ENCODE peak calls at places on chromosome 19, in four cellular contexts. O is A549, F is HepG2, B is K562. W is an unnamed sample.

GRCh38 chr19:44176590-44176989 is 11.7 kb downstream of the ZNF226 start:
- DNase-seq in O (peak), F (no peak), B (no peak), W (no peak)

GRCh38 chr19:19064811-19065745 is 1.3 kb downstream of the SLC25A42 start:
- DNase-seq in O (no peak), F (no peak), B (peak), W (peak)

GRCh38 chr19:49506575-49507105 is 5.8 kb upstream of the FCGRT start:
- DNase-seq in B (peak), O (peak), F (peak), W (peak)

GRCh38 chr19:16368385-16369305 is 44.0 kb downstream of the KLF2 start:
- DNase-seq in B (no peak), F (peak), O (no peak), W (no peak)

GRCh38 chr19:17347361-17347760 is 10.0 kb downstream of the GTPBP3 start:
- DNase-seq in O (no peak), F (no peak), B (no peak), W (no peak)

GRCh38 chr19:33214621-33215020 is 11.0 kb downstream of the SLC7A10 start:
- DNase-seq in F (peak), O (peak), B (no peak), W (peak)

GRCh38 chr19:31334849-31335624 is 14.2 kb downstream of the TSHZ3 start:
- DNase-seq in F (no peak), O (no peak), B (no peak), W (no peak)

GRCh38 chr19:39474139-39474620 is 6.5 kb upstream of the TIMM50 start:
- DNase-seq in B (peak), O (peak), F (peak), W (peak)

GRCh38 chr19:41886761-41887710 is 4.1 kb downstream of the ARHGEF1 start:
- DNase-seq in B (no peak), O (no peak), F (no peak), W (no peak)

GRCh38 chr19:6767081-6767356 is 216 bp downstream of the SH2D3A start:
- DNase-seq in O (no peak), F (peak), B (peak), W (no peak)

GRCh38 chr19:39236527-39236926 is 8.3 kb downstream of the IFNL3 start:
- DNase-seq in B (no peak), O (no peak), F (no peak), W (no peak)

GRCh38 chr19:18562086-18562485 is 4.4 kb downstream of the KXD1 start:
- DNase-seq in O (no peak), F (no peak), B (no peak), W (no peak)

GRCh38 chr19:24140099-24140498 is 53.1 kb downstream of the ZNF254 start:
- DNase-seq in F (peak), O (peak), B (no peak), W (no peak)

GRCh38 chr19:38223119-38223523 is 901 bp downstream of the DPF1 start:
- DNase-seq in F (no peak), O (no peak), B (no peak), W (no peak)

GRCh38 chr19:56076413-56076998 is 44.6 kb downstream of the ZNF787 start:
- DNase-seq in F (peak), B (peak), O (peak), W (peak)

GRCh38 chr19:41870401-41870873 is 6.6 kb upstream of the CD79A start:
- DNase-seq in O (peak), F (no peak), B (no peak), W (no peak)

GRCh38 chr19:19381007-19381926 is 24.2 kb upstream of the GATAD2A start:
- DNase-seq in B (no peak), O (no peak), F (no peak), W (no peak)

GRCh38 chr19:49470615-49470978 is 3.4 kb upstream of the FLT3LG start:
- DNase-seq in B (no peak), O (no peak), F (no peak), W (no peak)

GRCh38 chr19:28150129-28150528 is 1062.8 kb downstream of the UQCRFS1 start:
- DNase-seq in F (no peak), O (no peak), B (no peak), W (no peak)

GRCh38 chr19:6458695-6459355 is 767 bp downstream of the SLC25A23 start:
- DNase-seq in F (no peak), B (peak), O (no peak), W (peak)

GRCh38 chr19:21593934-21594844 is 88.8 kb downstream of the ZNF429 start:
- DNase-seq in F (no peak), O (no peak), B (peak), W (no peak)

GRCh38 chr19:33953023-33953422 is 156.4 kb downstream of the KCTD15 start:
- DNase-seq in F (no peak), O (no peak), B (no peak), W (no peak)

GRCh38 chr19:14649020-14649419 is 25.6 kb downstream of the ADGRE3 start:
- DNase-seq in O (no peak), B (no peak), F (no peak), W (no peak)

GRCh38 chr19:21117041-21117907 is 24.6 kb upstream of the ZNF431 start:
- DNase-seq in B (no peak), O (no peak), F (no peak), W (no peak)

DNA sequence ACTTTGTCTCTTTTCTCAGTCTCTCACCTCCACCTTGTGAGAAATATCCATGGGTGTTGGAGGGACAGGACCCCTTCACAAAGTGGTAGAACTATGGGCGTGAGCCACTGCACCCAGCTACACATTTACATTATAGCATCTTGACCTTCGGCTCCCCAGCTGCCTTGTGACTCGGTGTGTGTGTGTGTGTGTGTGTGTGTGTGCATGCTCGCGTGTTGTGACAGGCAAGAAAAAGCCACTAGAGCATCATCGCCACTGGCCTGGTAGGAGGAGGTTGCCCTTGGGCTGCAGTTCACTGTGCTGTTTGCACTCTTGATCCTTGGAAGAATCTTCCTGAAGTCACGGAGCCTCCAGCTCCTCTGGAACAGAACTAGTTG is 13.7 kb upstream of the ZNF888 start:
- DNase-seq in B (no peak), O (no peak), F (no peak), W (no peak)
- TF ChIP-seq ESRRA in B (no peak), O (no peak), F (no peak), W (no peak)

DNA sequence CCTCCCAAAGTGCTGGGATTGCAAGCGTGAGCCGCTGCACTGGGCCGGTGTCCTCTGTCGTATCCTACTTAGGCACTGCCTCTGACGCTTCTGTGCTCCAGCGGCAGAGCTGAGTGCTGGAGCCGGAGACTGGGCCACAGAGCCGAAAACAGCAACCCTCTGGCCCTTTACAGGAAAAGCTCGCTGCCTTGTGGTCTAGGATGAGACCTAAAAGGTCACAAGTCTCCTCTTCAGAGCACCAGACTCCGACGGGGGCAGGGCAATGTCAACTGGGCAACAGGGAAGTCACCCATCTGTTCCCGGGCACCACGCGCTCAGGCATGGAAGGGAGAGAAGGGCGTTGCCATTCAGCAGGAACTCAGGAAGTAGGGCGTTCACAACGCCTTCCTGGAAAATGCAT is 91.7 kb downstream of the GADD45B start:
- DNase-seq in B (no peak), F (no peak), O (no peak), W (peak)
- TF ChIP-seq HMGXB4 in B (no peak), F (no peak), O (no peak), W (no peak)

GRCh38 chr19:35060160-35060855 is 18.8 kb downstream of the HPN start:
- DNase-seq in O (no peak), B (no peak), F (no peak), W (no peak)
- TF ChIP-seq ESRRA in O (no peak), B (no peak), F (no peak), W (no peak)

GRCh38 chr19:47610902-47611301 is 2.0 kb downstream of the BICRA start:
- DNase-seq in B (no peak), F (no peak), O (peak), W (no peak)
- TF ChIP-seq HMGXB4 in B (no peak), F (no peak), O (no peak), W (no peak)

DNA sequence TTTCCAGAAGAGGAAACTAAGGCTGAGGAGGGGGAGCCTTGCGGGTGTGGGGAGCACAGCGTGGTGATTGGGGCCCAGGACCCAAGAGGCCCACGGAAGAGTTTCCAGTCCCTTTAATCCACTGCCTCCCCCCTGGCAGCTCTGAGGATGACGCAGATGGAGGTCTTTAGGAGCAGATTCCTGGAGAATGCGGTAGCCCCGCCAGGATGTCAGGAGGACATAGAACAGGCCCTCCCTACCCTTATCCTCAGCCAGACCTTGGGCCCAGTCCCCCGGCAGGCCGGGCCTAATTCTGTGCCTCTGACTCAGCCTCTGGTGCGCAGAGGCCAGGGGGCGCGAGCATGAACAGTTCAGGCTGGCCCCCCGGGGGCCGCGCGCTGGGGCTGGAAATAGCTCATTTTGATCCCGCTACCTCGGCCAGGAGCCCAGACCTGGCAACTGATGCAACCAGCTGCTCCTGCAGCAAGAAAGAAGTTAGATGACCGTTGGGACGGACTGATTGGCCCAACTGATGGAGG is 461 bp upstream of the HSPB6 start:
- DNase-seq in O (no peak), F (peak), B (peak), W (no peak)
- TF ChIP-seq ESRRA in O (no peak), F (no peak), B (no peak), W (no peak)

DNA sequence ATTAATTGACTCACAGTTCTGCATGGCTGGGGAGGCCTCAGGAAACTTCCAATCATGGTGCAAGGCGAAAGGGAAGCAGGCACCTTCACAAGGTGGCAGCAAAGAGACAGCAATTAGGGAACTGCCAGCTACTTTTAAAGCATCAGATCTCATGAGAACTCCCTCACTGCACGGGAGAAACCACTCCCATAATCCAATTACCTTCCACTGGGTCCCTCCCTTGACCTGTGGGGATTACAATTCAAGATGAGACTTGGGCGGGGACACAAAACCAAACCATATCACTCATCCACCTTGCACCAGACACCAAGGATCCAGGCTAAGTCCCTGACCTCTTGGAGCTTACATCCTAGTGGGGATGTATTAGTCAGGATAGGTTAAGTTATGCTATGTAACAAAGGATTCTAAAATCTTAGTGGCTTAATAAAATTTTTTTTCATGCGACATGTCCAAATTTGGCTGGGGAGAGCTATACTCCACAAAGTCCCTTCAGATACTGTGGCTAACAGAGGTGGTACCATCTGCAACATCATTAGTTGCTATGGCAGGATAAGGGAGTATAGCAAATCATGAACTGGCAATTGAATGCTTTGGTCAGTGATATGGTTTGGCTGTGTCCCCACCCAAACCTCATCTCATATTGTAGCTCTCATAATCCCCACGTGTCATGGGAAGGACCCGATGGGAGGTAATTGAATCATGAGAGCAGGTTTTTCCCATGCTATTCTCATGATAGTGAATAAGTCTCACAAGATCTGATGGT is 8.3 kb upstream of the FAM187B start:
- DNase-seq in B (no peak), O (no peak), F (no peak), W (no peak)
- TF ChIP-seq HMGXB4 in B (no peak), O (no peak), F (no peak), W (no peak)

GRCh38 chr19:10021863-10022262 is 8.6 kb downstream of the RDH8 start:
- DNase-seq in O (no peak), F (no peak), B (no peak), W (no peak)
- TF ChIP-seq ESRRA in O (no peak), F (no peak), B (no peak), W (no peak)

DNA sequence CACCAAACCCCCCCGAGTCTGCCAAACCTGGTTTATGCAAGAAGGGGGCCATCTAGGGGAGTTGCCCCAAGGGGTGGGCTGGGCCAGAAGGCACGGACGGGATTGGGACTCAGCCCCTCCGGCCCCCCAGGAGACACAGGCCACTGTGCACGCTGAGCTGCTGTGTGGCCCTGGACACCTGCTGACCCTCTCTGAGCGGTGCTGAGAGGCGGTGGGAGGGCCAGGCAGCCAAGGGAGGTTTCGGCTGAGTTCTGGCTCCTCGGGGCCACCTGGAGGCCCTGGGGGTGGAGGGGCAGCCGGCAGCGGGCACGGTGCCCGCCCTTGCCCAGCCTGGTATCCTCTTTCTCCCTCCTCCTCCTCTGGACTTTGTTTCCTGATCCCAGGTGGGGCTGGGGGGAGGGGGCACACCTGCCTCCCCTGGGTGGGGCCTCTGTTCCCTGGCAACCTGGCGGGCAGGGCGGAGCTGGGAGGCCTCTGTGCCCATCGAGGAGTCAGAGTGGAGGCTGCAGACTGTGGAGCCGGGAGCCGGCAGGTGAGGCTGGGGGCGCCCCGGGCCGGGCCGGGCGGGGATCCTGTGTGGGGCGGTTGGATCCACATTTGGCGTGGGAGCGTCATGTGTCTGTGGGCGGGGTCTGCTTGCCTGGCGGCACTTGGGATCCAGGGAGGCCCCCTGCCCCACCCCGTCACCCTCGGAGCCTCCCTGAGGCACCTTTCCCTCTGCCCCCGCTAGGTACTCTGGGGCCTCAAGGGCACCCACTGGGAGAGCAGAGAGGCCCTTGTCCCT is at the start of gene MISP:
- DNase-seq in B (peak), O (peak), F (no peak), W (no peak)
- TF ChIP-seq HMGXB4 in B (no peak), O (no peak), F (no peak), W (no peak)

DNA sequence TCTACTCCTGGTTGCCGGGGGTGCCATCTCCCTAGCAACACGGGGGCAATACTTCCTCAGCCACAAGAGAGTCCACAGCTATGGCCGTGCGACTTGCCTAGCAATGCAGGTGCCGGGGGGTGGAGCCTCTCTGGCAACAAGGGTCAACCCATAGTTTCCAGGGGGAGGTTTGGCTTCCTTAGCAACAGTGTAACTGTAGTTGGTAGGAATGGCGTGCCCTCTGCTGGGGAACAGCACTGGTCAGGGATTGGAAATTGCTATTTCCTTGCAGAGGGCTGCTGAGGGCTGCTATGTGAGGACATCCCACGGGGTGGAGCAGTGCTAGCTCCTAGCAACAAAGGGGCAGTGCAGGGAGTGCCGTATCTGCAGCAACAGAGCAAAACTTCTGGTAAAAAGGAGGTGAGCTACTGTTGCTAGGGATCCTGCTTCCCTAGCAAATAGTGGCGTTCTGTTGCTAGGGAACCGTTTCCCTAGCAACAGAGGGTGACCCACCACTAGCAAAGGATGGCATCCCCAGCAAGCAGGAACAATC is 7.0 kb upstream of the TMC4 start:
- DNase-seq in O (peak), B (peak), F (peak), W (peak)
- TF ChIP-seq ESRRA in O (no peak), B (no peak), F (no peak), W (no peak)